ENCODE peak calls at places on chromosomes 13 and 19, in nine cellular contexts. One of them, this sample, is unnamed.

GRCh38 chr13:98275711-98276171 is 98.7 kb upstream of the RNF113B start:
- DNase-seq in heart left ventricle: no peak
- DNase-seq in upper lobe of left lung: no peak
- DNase-seq in H1: no peak
- DNase-seq in bronchial epithelial cell: no peak
- DNase-seq in choroid plexus epithelial cell: no peak
- DNase-seq in A673: no peak
- DNase-seq in OCI-LY7: no peak
- DNase-seq in left ventricle myocardium inferior: no peak
- DNase-seq in this sample: no peak

GRCh38 chr13:78806457-78806856 is 147.5 kb upstream of the OBI1 start:
- DNase-seq in bronchial epithelial cell: no peak
- DNase-seq in H1: no peak
- DNase-seq in heart left ventricle: no peak
- DNase-seq in choroid plexus epithelial cell: no peak
- DNase-seq in upper lobe of left lung: no peak
- DNase-seq in OCI-LY7: no peak
- DNase-seq in left ventricle myocardium inferior: no peak
- DNase-seq in A673: peak; percentile 38
- DNase-seq in this sample: no peak

GRCh38 chr19:2083174-2083854 is 12.8 kb downstream of the MOB3A start:
- DNase-seq in choroid plexus epithelial cell: no peak
- DNase-seq in OCI-LY7: peak; percentile 84
- DNase-seq in upper lobe of left lung: peak; percentile 63
- DNase-seq in heart left ventricle: no peak
- DNase-seq in left ventricle myocardium inferior: no peak
- DNase-seq in A673: no peak
- DNase-seq in H1: no peak
- DNase-seq in bronchial epithelial cell: no peak
- DNase-seq in this sample: no peak

GRCh38 chr13:36420437-36420891 is 11.8 kb upstream of the CCNA1 start:
- DNase-seq in heart left ventricle: peak; percentile 48
- DNase-seq in A673: peak; percentile 92
- DNase-seq in upper lobe of left lung: no peak
- DNase-seq in choroid plexus epithelial cell: peak; percentile 89
- DNase-seq in bronchial epithelial cell: peak; percentile 64
- DNase-seq in OCI-LY7: peak; percentile 71
- DNase-seq in left ventricle myocardium inferior: peak; percentile 42
- DNase-seq in H1: no peak
- DNase-seq in this sample: peak; percentile 79

GRCh38 chr19:33674575-33675367 is 53.0 kb downstream of the CHST8 start:
- DNase-seq in bronchial epithelial cell: no peak
- DNase-seq in H1: no peak
- DNase-seq in upper lobe of left lung: no peak
- DNase-seq in heart left ventricle: no peak
- DNase-seq in OCI-LY7: no peak
- DNase-seq in left ventricle myocardium inferior: no peak
- DNase-seq in A673: no peak
- DNase-seq in choroid plexus epithelial cell: no peak
- DNase-seq in this sample: no peak

GRCh38 chr19:292281-292884 is 1.2 kb upstream of the PLPP2 start:
- DNase-seq in H1: no peak
- DNase-seq in A673: no peak
- DNase-seq in heart left ventricle: no peak
- DNase-seq in bronchial epithelial cell: no peak
- DNase-seq in left ventricle myocardium inferior: no peak
- DNase-seq in upper lobe of left lung: no peak
- DNase-seq in choroid plexus epithelial cell: no peak
- DNase-seq in OCI-LY7: no peak
- DNase-seq in this sample: no peak

GRCh38 chr13:47845981-47846380 is 155.1 kb downstream of the SUCLA2 start:
- DNase-seq in H1: no peak
- DNase-seq in upper lobe of left lung: no peak
- DNase-seq in A673: no peak
- DNase-seq in OCI-LY7: no peak
- DNase-seq in choroid plexus epithelial cell: no peak
- DNase-seq in bronchial epithelial cell: no peak
- DNase-seq in left ventricle myocardium inferior: no peak
- DNase-seq in heart left ventricle: no peak
- DNase-seq in this sample: no peak

GRCh38 chr19:33125929-33126388 is 6.0 kb upstream of the WDR88 start:
- DNase-seq in choroid plexus epithelial cell: peak; percentile 82
- DNase-seq in upper lobe of left lung: no peak
- DNase-seq in H1: no peak
- DNase-seq in A673: peak; percentile 75
- DNase-seq in heart left ventricle: peak; percentile 35
- DNase-seq in left ventricle myocardium inferior: no peak
- DNase-seq in OCI-LY7: peak; percentile 59
- DNase-seq in bronchial epithelial cell: peak; percentile 53
- DNase-seq in this sample: peak; percentile 64

GRCh38 chr13:43238341-43239083 is 215.1 kb downstream of the DNAJC15 start:
- DNase-seq in choroid plexus epithelial cell: no peak
- DNase-seq in heart left ventricle: no peak
- DNase-seq in OCI-LY7: no peak
- DNase-seq in left ventricle myocardium inferior: no peak
- DNase-seq in upper lobe of left lung: no peak
- DNase-seq in bronchial epithelial cell: no peak
- DNase-seq in H1: no peak
- DNase-seq in A673: no peak
- DNase-seq in this sample: no peak

GRCh38 chr19:16957151-16957662 is 68.4 kb downstream of the F2RL3 start:
- DNase-seq in bronchial epithelial cell: peak; percentile 33
- DNase-seq in left ventricle myocardium inferior: no peak
- DNase-seq in upper lobe of left lung: peak; percentile 50
- DNase-seq in heart left ventricle: no peak
- DNase-seq in choroid plexus epithelial cell: peak; percentile 66
- DNase-seq in OCI-LY7: no peak
- DNase-seq in A673: peak; percentile 76
- DNase-seq in H1: no peak
- DNase-seq in this sample: peak; percentile 73

GRCh38 chr13:96075953-96076543 is 13.9 kb upstream of the HS6ST3 start:
- DNase-seq in H1: no peak
- DNase-seq in left ventricle myocardium inferior: no peak
- DNase-seq in OCI-LY7: peak; percentile 0
- DNase-seq in heart left ventricle: no peak
- DNase-seq in bronchial epithelial cell: peak; percentile 26
- DNase-seq in A673: peak; percentile 41
- DNase-seq in upper lobe of left lung: no peak
- DNase-seq in choroid plexus epithelial cell: peak; percentile 58
- DNase-seq in this sample: peak; percentile 25

GRCh38 chr19:50178320-50178719 is 15.2 kb upstream of the IZUMO2 start:
- DNase-seq in heart left ventricle: no peak
- DNase-seq in upper lobe of left lung: no peak
- DNase-seq in H1: no peak
- DNase-seq in left ventricle myocardium inferior: no peak
- DNase-seq in OCI-LY7: peak; percentile 15
- DNase-seq in A673: no peak
- DNase-seq in bronchial epithelial cell: no peak
- DNase-seq in choroid plexus epithelial cell: no peak
- DNase-seq in this sample: no peak
- H3K4me3 ChIP-seq in heart left ventricle: no peak overlapping the region
- H3K4me3 ChIP-seq in upper lobe of left lung: no peak overlapping the region
- H3K4me3 ChIP-seq in H1: no peak overlapping the region
- H3K4me3 ChIP-seq in left ventricle myocardium inferior: no peak overlapping the region
- H3K4me3 ChIP-seq in OCI-LY7: no peak overlapping the region
- H3K4me3 ChIP-seq in A673: no peak overlapping the region
- H3K4me3 ChIP-seq in bronchial epithelial cell: no peak overlapping the region
- H3K4me3 ChIP-seq in choroid plexus epithelial cell: no peak overlapping the region
- H3K4me3 ChIP-seq in this sample: no peak overlapping the region

GRCh38 chr19:47398707-47399106 is 20.6 kb downstream of the MEIS3 start:
- DNase-seq in OCI-LY7: no peak
- DNase-seq in H1: no peak
- DNase-seq in heart left ventricle: no peak
- DNase-seq in A673: no peak
- DNase-seq in left ventricle myocardium inferior: no peak
- DNase-seq in choroid plexus epithelial cell: no peak
- DNase-seq in upper lobe of left lung: no peak
- DNase-seq in bronchial epithelial cell: no peak
- DNase-seq in this sample: no peak
- TF ChIP-seq CTCF in OCI-LY7: no peak
- TF ChIP-seq CTCF in H1: no peak
- TF ChIP-seq CTCF in heart left ventricle: no peak
- TF ChIP-seq CTCF in A673: no peak
- TF ChIP-seq CTCF in left ventricle myocardium inferior: no peak
- TF ChIP-seq CTCF in choroid plexus epithelial cell: no peak
- TF ChIP-seq CTCF in upper lobe of left lung: no peak
- TF ChIP-seq CTCF in bronchial epithelial cell: no peak
- TF ChIP-seq CTCF in this sample: no peak

GRCh38 chr13:41017744-41018582 is 1.2 kb downstream of the ELF1 start:
- DNase-seq in H1: no peak
- DNase-seq in OCI-LY7: peak; percentile 66
- DNase-seq in left ventricle myocardium inferior: no peak
- DNase-seq in choroid plexus epithelial cell: no peak
- DNase-seq in upper lobe of left lung: no peak
- DNase-seq in heart left ventricle: no peak
- DNase-seq in A673: no peak
- DNase-seq in bronchial epithelial cell: peak; percentile 78
- DNase-seq in this sample: no peak

GRCh38 chr13:41019578-41020347 is 647 bp upstream of the ELF1 start:
- DNase-seq in heart left ventricle: no peak
- DNase-seq in upper lobe of left lung: no peak
- DNase-seq in bronchial epithelial cell: no peak
- DNase-seq in OCI-LY7: no peak
- DNase-seq in H1: no peak
- DNase-seq in left ventricle myocardium inferior: no peak
- DNase-seq in A673: no peak
- DNase-seq in choroid plexus epithelial cell: no peak
- DNase-seq in this sample: no peak

GRCh38 chr13:41017153-41017552 is 2.0 kb downstream of the ELF1 start:
- DNase-seq in heart left ventricle: no peak
- DNase-seq in bronchial epithelial cell: no peak
- DNase-seq in H1: no peak
- DNase-seq in left ventricle myocardium inferior: no peak
- DNase-seq in OCI-LY7: peak; percentile 80
- DNase-seq in choroid plexus epithelial cell: no peak
- DNase-seq in A673: no peak
- DNase-seq in upper lobe of left lung: no peak
- DNase-seq in this sample: no peak

GRCh38 chr13:41018583-41018909 is 570 bp downstream of the ELF1 start:
- DNase-seq in choroid plexus epithelial cell: no peak
- DNase-seq in left ventricle myocardium inferior: no peak
- DNase-seq in upper lobe of left lung: no peak
- DNase-seq in heart left ventricle: no peak
- DNase-seq in OCI-LY7: no peak
- DNase-seq in bronchial epithelial cell: peak; percentile 31
- DNase-seq in H1: no peak
- DNase-seq in A673: no peak
- DNase-seq in this sample: no peak

DNA sequence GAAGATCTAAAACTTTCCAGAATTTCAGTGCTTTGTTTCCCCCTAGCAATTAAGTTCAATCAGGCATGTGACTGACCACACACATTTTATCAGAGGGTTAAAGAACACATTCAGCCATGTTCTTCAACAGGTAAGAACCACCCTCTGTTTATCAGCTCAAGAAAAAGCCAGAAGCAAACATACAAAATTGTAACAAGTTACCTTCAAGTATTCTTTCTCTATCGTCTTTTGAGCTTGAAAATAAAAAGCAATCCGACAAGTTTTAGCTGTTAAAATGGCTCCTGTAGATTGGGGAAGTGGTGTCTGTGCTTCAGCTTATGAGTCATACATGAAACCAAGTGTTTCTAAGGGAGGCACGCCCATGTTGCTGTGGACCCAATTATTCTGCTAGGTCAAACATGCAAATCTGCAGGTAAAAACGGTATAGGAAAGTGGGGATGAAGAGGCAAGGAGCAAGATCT is at the start of gene ELF1:
- DNase-seq in left ventricle myocardium inferior: no peak
- DNase-seq in upper lobe of left lung: no peak
- DNase-seq in heart left ventricle: peak; percentile 32
- DNase-seq in H1: no peak
- DNase-seq in OCI-LY7: peak; percentile 95
- DNase-seq in A673: peak; percentile 50
- DNase-seq in choroid plexus epithelial cell: peak; percentile 65
- DNase-seq in bronchial epithelial cell: peak; percentile 93
- DNase-seq in this sample: peak; percentile 82
- H3K4me3 ChIP-seq in left ventricle myocardium inferior: peak within 1 kb of the TSS; percentile 39
- H3K4me3 ChIP-seq in upper lobe of left lung: peak within 1 kb of the TSS; percentile 10
- H3K4me3 ChIP-seq in heart left ventricle: peak within 1 kb of the TSS; percentile 5
- H3K4me3 ChIP-seq in H1: no peak within 1 kb of the TSS
- H3K4me3 ChIP-seq in OCI-LY7: peak within 1 kb of the TSS; percentile 84
- H3K4me3 ChIP-seq in A673: no peak within 1 kb of the TSS
- H3K4me3 ChIP-seq in choroid plexus epithelial cell: no peak within 1 kb of the TSS
- H3K4me3 ChIP-seq in bronchial epithelial cell: peak within 1 kb of the TSS; percentile 46
- H3K4me3 ChIP-seq in this sample: peak within 1 kb of the TSS; percentile 49

GRCh38 chr19:11237321-11237720 is 2.1 kb upstream of the ANGPTL8 start:
- DNase-seq in OCI-LY7: no peak
- DNase-seq in bronchial epithelial cell: no peak
- DNase-seq in A673: no peak
- DNase-seq in left ventricle myocardium inferior: no peak
- DNase-seq in upper lobe of left lung: no peak
- DNase-seq in choroid plexus epithelial cell: no peak
- DNase-seq in heart left ventricle: no peak
- DNase-seq in H1: no peak
- DNase-seq in this sample: no peak

GRCh38 chr19:11238041-11238440 is 1.4 kb upstream of the ANGPTL8 start:
- DNase-seq in A673: no peak
- DNase-seq in H1: no peak
- DNase-seq in choroid plexus epithelial cell: no peak
- DNase-seq in left ventricle myocardium inferior: no peak
- DNase-seq in upper lobe of left lung: peak; percentile 73
- DNase-seq in heart left ventricle: no peak
- DNase-seq in bronchial epithelial cell: no peak
- DNase-seq in OCI-LY7: no peak
- DNase-seq in this sample: no peak

GRCh38 chr19:11240008-11240444 is 607 bp downstream of the ANGPTL8 start:
- DNase-seq in H1: no peak
- DNase-seq in upper lobe of left lung: no peak
- DNase-seq in A673: no peak
- DNase-seq in choroid plexus epithelial cell: no peak
- DNase-seq in OCI-LY7: no peak
- DNase-seq in bronchial epithelial cell: no peak
- DNase-seq in heart left ventricle: no peak
- DNase-seq in left ventricle myocardium inferior: no peak
- DNase-seq in this sample: no peak

GRCh38 chr19:11238781-11239376 is 540 bp upstream of the ANGPTL8 start:
- DNase-seq in A673: no peak
- DNase-seq in upper lobe of left lung: no peak
- DNase-seq in H1: no peak
- DNase-seq in left ventricle myocardium inferior: no peak
- DNase-seq in heart left ventricle: no peak
- DNase-seq in OCI-LY7: no peak
- DNase-seq in bronchial epithelial cell: no peak
- DNase-seq in choroid plexus epithelial cell: no peak
- DNase-seq in this sample: no peak

DNA sequence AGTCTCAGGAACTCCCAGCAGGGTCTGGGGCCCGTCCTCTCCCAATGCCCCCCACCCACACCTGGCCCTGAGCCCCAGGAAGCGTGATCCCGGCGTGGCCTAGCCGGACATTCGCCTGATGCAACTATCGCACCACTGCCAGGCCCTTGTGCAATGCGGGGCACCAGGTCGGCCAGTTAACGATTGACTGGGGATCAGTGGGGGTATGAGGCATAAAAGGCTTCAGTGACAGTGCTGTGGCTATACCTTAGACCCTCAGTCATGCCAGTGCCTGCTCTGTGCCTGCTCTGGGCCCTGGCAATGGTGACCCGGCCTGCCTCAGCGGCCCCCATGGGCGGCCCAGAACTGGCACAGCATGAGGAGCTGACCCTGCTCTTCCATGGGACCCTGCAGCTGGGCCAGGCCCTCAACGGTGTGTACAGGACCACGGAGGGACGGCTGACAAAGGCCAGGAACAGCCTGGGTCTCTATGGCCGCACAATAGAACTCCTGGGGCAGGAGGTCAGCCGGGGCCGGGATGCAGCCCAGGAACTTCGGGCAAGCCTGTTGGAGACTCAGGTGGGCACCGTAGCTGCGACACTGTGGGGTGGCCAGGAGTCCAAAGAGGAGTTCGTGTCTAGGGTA is at the start of gene ANGPTL8:
- DNase-seq in bronchial epithelial cell: no peak
- DNase-seq in H1: no peak
- DNase-seq in choroid plexus epithelial cell: no peak
- DNase-seq in heart left ventricle: no peak
- DNase-seq in left ventricle myocardium inferior: no peak
- DNase-seq in upper lobe of left lung: peak; percentile 59
- DNase-seq in A673: no peak
- DNase-seq in OCI-LY7: no peak
- DNase-seq in this sample: no peak
- TF ChIP-seq CTCF in bronchial epithelial cell: no peak
- TF ChIP-seq CTCF in H1: no peak
- TF ChIP-seq CTCF in choroid plexus epithelial cell: no peak
- TF ChIP-seq CTCF in heart left ventricle: no peak
- TF ChIP-seq CTCF in left ventricle myocardium inferior: no peak
- TF ChIP-seq CTCF in upper lobe of left lung: no peak
- TF ChIP-seq CTCF in A673: no peak
- TF ChIP-seq CTCF in OCI-LY7: no peak
- TF ChIP-seq CTCF in this sample: no peak